ENCODE peak calls at places on chromosomes 4 and X, in five cellular contexts. K is OCI-LY7, H is ovary, G is tibial nerve, O is lung. V is an unnamed sample.

GRCh38 chr4:100240008-100240407 is 49.7 kb upstream of the DDIT4L start:
- DNase-seq in K (no peak), H (peak; percentile 27), G (no peak), O (no peak), V (peak; percentile 56)

GRCh38 chr4:101217353-101218031 is 129.8 kb downstream of the PPP3CA start:
- DNase-seq in K (no peak), H (no peak), G (no peak), O (no peak), V (peak; percentile 19)

GRCh38 chrX:119407681-119408080 is 8.5 kb downstream of the SLC25A43 start:
- DNase-seq in K (no peak), H (no peak), G (no peak), O (no peak), V (no peak)

GRCh38 chr4:140056015-140056414 is 98.0 kb downstream of the MAML3 start:
- DNase-seq in K (no peak), H (no peak), G (no peak), O (no peak), V (no peak)

GRCh38 chrX:78075787-78076389 is 28.2 kb upstream of the PGK1 start:
- DNase-seq in K (no peak), H (no peak), G (no peak), O (no peak), V (no peak)

GRCh38 chrX:88416002-88416401 is 331.0 kb upstream of the CPXCR1 start:
- DNase-seq in K (no peak), H (no peak), G (no peak), O (no peak), V (no peak)

GRCh38 chrX:120145295-120145925 is 13.0 kb upstream of the RHOXF2 start:
- DNase-seq in K (no peak), H (no peak), G (no peak), O (no peak), V (no peak)

GRCh38 chr4:87465739-87466366 is 43.5 kb downstream of the NUDT9 start:
- DNase-seq in K (peak; percentile 62), H (no peak), G (no peak), O (no peak), V (no peak)

GRCh38 chr4:38013461-38014366 is 53.5 kb downstream of the PTTG2 start:
- DNase-seq in K (no peak), H (no peak), G (no peak), O (no peak), V (peak; percentile 80)

GRCh38 chrX:108199691-108200090 is 108.1 kb downstream of the ATG4A start:
- DNase-seq in K (peak; percentile 7), H (peak; percentile 30), G (no peak), O (no peak), V (no peak)

GRCh38 chr4:95219109-95219508 is 329.7 kb downstream of the UNC5C start:
- DNase-seq in K (no peak), H (no peak), G (no peak), O (no peak), V (no peak)

GRCh38 chr4:155392486-155393184 is 15.9 kb upstream of the MAP9 start:
- DNase-seq in K (no peak), H (no peak), G (no peak), O (no peak), V (no peak)

GRCh38 chr4:7107166-7107905 is 39.5 kb upstream of the GRPEL1 start:
- DNase-seq in K (no peak), H (no peak), G (no peak), O (no peak), V (no peak)

GRCh38 chr4:47065099-47065498 is 33.7 kb downstream of the GABRB1 start:
- DNase-seq in K (no peak), H (no peak), G (no peak), O (no peak), V (no peak)

GRCh38 chr4:24511371-24512063 is 72.8 kb downstream of the DHX15 start:
- DNase-seq in K (no peak), H (no peak), G (no peak), O (no peak), V (no peak)

GRCh38 chr4:6974138-6974848 is 64.7 kb downstream of the TBC1D14 start:
- DNase-seq in K (peak; percentile 83), H (peak; percentile 88), G (peak; percentile 78), O (peak; percentile 83), V (peak; percentile 92)

DNA sequence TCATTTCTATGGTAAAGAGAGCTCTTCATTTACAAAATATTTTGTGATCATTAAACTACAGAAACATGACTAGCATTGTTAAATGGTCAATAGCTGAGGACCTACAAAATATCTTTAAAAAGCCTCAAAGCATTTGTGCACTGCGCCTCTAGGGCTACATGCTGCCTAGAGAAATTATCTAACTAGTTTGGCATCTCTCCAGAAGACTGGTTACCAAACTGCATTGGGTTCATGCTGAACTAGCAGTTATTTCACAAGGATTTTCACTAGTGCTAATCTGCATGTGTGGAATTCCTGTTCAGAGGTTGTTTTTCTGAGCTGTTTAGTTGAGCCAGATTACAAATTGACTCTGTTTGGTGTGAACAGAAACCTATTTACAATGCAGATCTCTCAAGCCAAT is 58.5 kb upstream of the PITX2 start:
- DNase-seq in K (no peak), H (no peak), G (no peak), O (no peak), V (no peak)
- H3K4me3 ChIP-seq in K (no peak overlapping the region), H (no peak overlapping the region), G (no peak overlapping the region), O (no peak overlapping the region), V (no peak overlapping the region)

GRCh38 chr4:35965300-35965699 is 279.0 kb downstream of the ARAP2 start:
- DNase-seq in K (no peak), H (no peak), G (no peak), O (no peak), V (no peak)
- H3K27ac ChIP-seq in K (no peak overlapping the region), H (no peak overlapping the region), G (no peak overlapping the region), O (no peak overlapping the region), V (no peak overlapping the region)

GRCh38 chrX:1102786-1103185 is 109.7 kb downstream of the CRLF2 start:
- DNase-seq in K (no peak), H (no peak), G (no peak), O (no peak), V (no peak)
- H3K9me3 ChIP-seq in K (no peaks in the 10 kb centered on the region), H (no peaks in the 10 kb centered on the region), G (no peaks in the 10 kb centered on the region), O (peaks cover under 1% of the 10 kb centered on the region), V (no peaks in the 10 kb centered on the region)

DNA sequence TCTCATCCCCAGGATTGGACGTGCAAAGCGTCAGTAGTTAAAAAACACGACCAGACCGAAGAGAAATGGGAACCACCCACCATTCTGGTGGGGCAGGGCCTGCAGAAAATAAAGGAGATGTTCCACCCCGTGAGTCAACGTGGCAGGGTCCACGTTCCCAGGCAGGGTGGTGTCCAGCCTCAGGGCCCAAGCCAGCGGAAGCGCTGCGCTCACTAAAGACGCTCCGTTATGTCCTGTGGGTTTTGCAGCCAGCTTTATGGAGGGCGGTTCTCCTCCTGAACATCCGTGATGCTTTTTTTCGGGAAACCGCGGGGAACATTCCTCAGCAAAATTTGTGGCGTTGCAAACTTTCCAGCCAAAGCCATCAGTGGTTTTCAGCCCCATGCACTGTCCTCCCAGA is 93.4 kb upstream of the SHOX start:
- DNase-seq in K (no peak), H (no peak), G (no peak), O (no peak), V (no peak)
- H3K4me3 ChIP-seq in K (no peak overlapping the region), H (no peak overlapping the region), G (no peak overlapping the region), O (no peak overlapping the region), V (no peak overlapping the region)

GRCh38 chrX:12890467-12890866 is 16.0 kb upstream of the TLR8 start:
- DNase-seq in K (peak; percentile 58), H (no peak), G (no peak), O (no peak), V (no peak)

GRCh38 chrX:12894074-12894691 is 12.2 kb upstream of the TLR8 start:
- DNase-seq in K (peak; percentile 75), H (peak; percentile 21), G (no peak), O (no peak), V (no peak)

GRCh38 chrX:12895856-12896255 is 10.6 kb upstream of the TLR8 start:
- DNase-seq in K (no peak), H (no peak), G (no peak), O (no peak), V (no peak)

GRCh38 chrX:12891167-12891566 is 15.3 kb upstream of the TLR8 start:
- DNase-seq in K (no peak), H (no peak), G (no peak), O (no peak), V (no peak)

DNA sequence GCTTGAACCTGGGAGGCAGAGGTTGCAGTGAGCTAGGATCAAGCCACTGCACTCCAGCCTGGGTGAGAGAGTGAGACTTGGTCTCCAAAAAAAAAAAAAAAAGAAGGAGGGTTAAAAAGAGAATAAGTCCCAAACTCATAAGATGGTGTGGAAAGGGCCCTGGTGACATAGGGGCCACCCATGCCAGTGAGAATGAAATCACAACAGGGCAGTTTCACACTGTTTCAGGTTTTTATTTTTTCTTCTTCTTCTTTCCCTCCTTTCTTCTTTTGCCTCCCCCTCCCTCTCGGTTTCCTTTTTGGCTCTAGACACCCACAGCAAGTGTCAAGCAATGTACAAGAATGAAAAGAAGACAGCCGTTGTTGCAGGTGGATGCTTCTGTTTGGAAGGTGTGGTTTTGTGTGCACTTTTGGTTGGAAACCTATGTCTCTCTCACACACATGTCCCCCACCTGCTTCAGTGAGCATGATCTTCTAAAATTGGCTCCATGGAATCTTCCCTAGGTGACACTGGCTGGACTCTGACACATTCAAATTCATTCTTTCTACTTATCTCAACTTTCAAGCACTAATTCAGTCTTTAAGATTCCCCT is 14.4 kb upstream of the TLR8 start:
- DNase-seq in K (peak; percentile 72), H (no peak), G (no peak), O (no peak), V (no peak)
- H3K27ac ChIP-seq in K (peak overlapping the region; percentile 88), H (no peak overlapping the region), G (no peak overlapping the region), O (no peak overlapping the region), V (no peak overlapping the region)

DNA sequence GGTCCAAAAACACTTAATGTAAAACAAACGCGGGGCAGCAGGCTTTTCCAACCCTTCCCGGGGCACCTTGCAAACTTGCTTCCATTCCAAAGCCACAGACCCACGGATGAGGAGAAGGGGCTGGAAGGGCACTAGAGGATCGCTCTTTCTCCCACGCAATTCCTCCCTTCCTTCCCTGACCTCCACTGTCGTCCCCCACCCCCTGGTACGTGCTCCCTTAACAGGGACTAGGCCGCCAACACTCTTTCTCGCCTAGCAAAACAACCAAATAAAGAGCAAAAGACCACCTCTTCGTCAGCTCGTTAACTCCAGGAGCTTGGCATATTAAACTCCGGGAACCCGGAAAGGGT is 3.9 kb downstream of the PITX2 start:
- DNase-seq in K (no peak), H (no peak), G (no peak), O (no peak), V (no peak)
- H3K9me3 ChIP-seq in K (no peaks in the 10 kb centered on the region), H (no peaks in the 10 kb centered on the region), G (no peaks in the 10 kb centered on the region), O (no peaks in the 10 kb centered on the region), V (no peaks in the 10 kb centered on the region)

DNA sequence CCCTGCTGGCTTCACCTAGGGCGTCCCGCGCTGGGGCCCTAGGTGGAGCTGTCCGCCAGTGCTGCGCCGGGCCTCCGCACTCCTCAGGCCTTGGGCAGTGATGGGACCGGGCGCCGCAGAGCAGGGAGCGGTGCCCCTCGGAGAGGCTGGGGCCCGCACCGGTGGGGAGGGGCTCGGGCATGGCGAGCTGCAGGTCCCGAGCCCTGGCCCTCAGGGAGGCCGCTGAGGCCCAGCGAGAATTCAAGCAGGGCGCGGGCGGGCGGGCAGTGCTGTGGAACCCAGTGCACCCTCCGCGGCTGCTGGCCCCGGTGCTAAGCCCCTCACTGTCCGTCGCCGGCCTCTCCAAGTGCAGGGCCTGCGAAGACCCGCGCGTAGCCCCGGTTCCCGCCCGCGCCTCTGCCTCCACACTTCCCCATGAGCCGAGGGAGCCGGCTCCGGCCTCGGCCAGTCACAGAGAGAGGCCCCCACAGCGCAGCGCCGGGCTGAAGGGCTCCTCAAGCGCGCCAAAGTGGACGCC is 565.1 kb upstream of the NDST4 start:
- DNase-seq in K (no peak), H (no peak), G (no peak), O (no peak), V (peak; percentile 40)
- H3K4me3 ChIP-seq in K (no peak overlapping the region), H (no peak overlapping the region), G (no peak overlapping the region), O (no peak overlapping the region), V (no peak overlapping the region)